ENCODE peak calls at places on chromosomes 16 and 17, in nine cellular contexts. One of them, this sample, is unnamed.

GRCh38 chr16:78034530-78034929 is 12.2 kb downstream of the CLEC3A start:
- DNase-seq in WTC11: no peak
- DNase-seq in AG10803: no peak
- DNase-seq in mammary epithelial cell: peak; percentile 73
- DNase-seq in astrocyte of the spinal cord: peak; percentile 50
- DNase-seq in astrocyte of the cerebellum: peak; percentile 9
- DNase-seq in bronchial epithelial cell: no peak
- DNase-seq in HepG2: no peak
- DNase-seq in lower leg skin: no peak
- DNase-seq in this sample: no peak

GRCh38 chr17:61007980-61008379 is 330.3 kb downstream of the BCAS3 start:
- DNase-seq in WTC11: no peak
- DNase-seq in AG10803: no peak
- DNase-seq in mammary epithelial cell: no peak
- DNase-seq in astrocyte of the spinal cord: peak; percentile 47
- DNase-seq in astrocyte of the cerebellum: no peak
- DNase-seq in bronchial epithelial cell: no peak
- DNase-seq in HepG2: no peak
- DNase-seq in lower leg skin: no peak
- DNase-seq in this sample: no peak

GRCh38 chr17:57213180-57213825 is 43.0 kb upstream of the MSI2 start:
- DNase-seq in WTC11: no peak
- DNase-seq in AG10803: no peak
- DNase-seq in mammary epithelial cell: peak; percentile 79
- DNase-seq in astrocyte of the spinal cord: no peak
- DNase-seq in astrocyte of the cerebellum: no peak
- DNase-seq in bronchial epithelial cell: peak; percentile 23
- DNase-seq in HepG2: no peak
- DNase-seq in lower leg skin: no peak
- DNase-seq in this sample: peak; percentile 81

GRCh38 chr17:61766520-61766919 is 96.8 kb downstream of the BRIP1 start:
- DNase-seq in WTC11: no peak
- DNase-seq in AG10803: no peak
- DNase-seq in mammary epithelial cell: peak; percentile 49
- DNase-seq in astrocyte of the spinal cord: no peak
- DNase-seq in astrocyte of the cerebellum: no peak
- DNase-seq in bronchial epithelial cell: peak; percentile 82
- DNase-seq in HepG2: no peak
- DNase-seq in lower leg skin: no peak
- DNase-seq in this sample: peak; percentile 14

GRCh38 chr16:19486744-19487325 is 35.1 kb downstream of the GDE1 start:
- DNase-seq in WTC11: no peak
- DNase-seq in AG10803: no peak
- DNase-seq in mammary epithelial cell: no peak
- DNase-seq in astrocyte of the spinal cord: no peak
- DNase-seq in astrocyte of the cerebellum: no peak
- DNase-seq in bronchial epithelial cell: no peak
- DNase-seq in HepG2: no peak
- DNase-seq in lower leg skin: peak; percentile 66
- DNase-seq in this sample: peak; percentile 19

GRCh38 chr16:52993179-52993578 is 59.5 kb downstream of the CHD9NB start:
- DNase-seq in WTC11: no peak
- DNase-seq in AG10803: no peak
- DNase-seq in mammary epithelial cell: no peak
- DNase-seq in astrocyte of the spinal cord: no peak
- DNase-seq in astrocyte of the cerebellum: no peak
- DNase-seq in bronchial epithelial cell: no peak
- DNase-seq in HepG2: no peak
- DNase-seq in lower leg skin: no peak
- DNase-seq in this sample: no peak

GRCh38 chr17:5581655-5582054 is 2.7 kb downstream of the NLRP1 start:
- DNase-seq in WTC11: no peak
- DNase-seq in AG10803: no peak
- DNase-seq in mammary epithelial cell: no peak
- DNase-seq in astrocyte of the spinal cord: no peak
- DNase-seq in astrocyte of the cerebellum: no peak
- DNase-seq in bronchial epithelial cell: no peak
- DNase-seq in HepG2: no peak
- DNase-seq in lower leg skin: no peak
- DNase-seq in this sample: no peak

GRCh38 chr17:39606434-39607056 is 1.2 kb downstream of the NEUROD2 start:
- DNase-seq in WTC11: peak; percentile 40
- DNase-seq in AG10803: no peak
- DNase-seq in mammary epithelial cell: no peak
- DNase-seq in astrocyte of the spinal cord: no peak
- DNase-seq in astrocyte of the cerebellum: no peak
- DNase-seq in bronchial epithelial cell: no peak
- DNase-seq in HepG2: no peak
- DNase-seq in lower leg skin: no peak
- DNase-seq in this sample: no peak

GRCh38 chr16:9412362-9413311 is 321.2 kb downstream of the HAPSTR1 start:
- DNase-seq in WTC11: no peak
- DNase-seq in AG10803: no peak
- DNase-seq in mammary epithelial cell: no peak
- DNase-seq in astrocyte of the spinal cord: no peak
- DNase-seq in astrocyte of the cerebellum: no peak
- DNase-seq in bronchial epithelial cell: no peak
- DNase-seq in HepG2: no peak
- DNase-seq in lower leg skin: no peak
- DNase-seq in this sample: no peak

GRCh38 chr16:77035361-77035760 is 155.6 kb upstream of the MON1B start:
- DNase-seq in WTC11: no peak
- DNase-seq in AG10803: no peak
- DNase-seq in mammary epithelial cell: no peak
- DNase-seq in astrocyte of the spinal cord: no peak
- DNase-seq in astrocyte of the cerebellum: no peak
- DNase-seq in bronchial epithelial cell: no peak
- DNase-seq in HepG2: no peak
- DNase-seq in lower leg skin: no peak
- DNase-seq in this sample: no peak

GRCh38 chr17:1997587-1998425 is 27.3 kb downstream of the RTN4RL1 start:
- DNase-seq in WTC11: peak; percentile 42
- DNase-seq in AG10803: peak; percentile 12
- DNase-seq in mammary epithelial cell: no peak
- DNase-seq in astrocyte of the spinal cord: no peak
- DNase-seq in astrocyte of the cerebellum: no peak
- DNase-seq in bronchial epithelial cell: no peak
- DNase-seq in HepG2: peak; percentile 77
- DNase-seq in lower leg skin: no peak
- DNase-seq in this sample: no peak

GRCh38 chr16:57202095-57202886 is 16.2 kb downstream of the RSPRY1 start:
- DNase-seq in WTC11: no peak
- DNase-seq in AG10803: no peak
- DNase-seq in mammary epithelial cell: no peak
- DNase-seq in astrocyte of the spinal cord: no peak
- DNase-seq in astrocyte of the cerebellum: no peak
- DNase-seq in bronchial epithelial cell: no peak
- DNase-seq in HepG2: no peak
- DNase-seq in lower leg skin: no peak
- DNase-seq in this sample: no peak

GRCh38 chr17:3956558-3956957 is 7.7 kb downstream of the ATP2A3 start:
- DNase-seq in WTC11: no peak
- DNase-seq in AG10803: no peak
- DNase-seq in mammary epithelial cell: no peak
- DNase-seq in astrocyte of the spinal cord: no peak
- DNase-seq in astrocyte of the cerebellum: no peak
- DNase-seq in bronchial epithelial cell: no peak
- DNase-seq in HepG2: no peak
- DNase-seq in lower leg skin: no peak
- DNase-seq in this sample: no peak

GRCh38 chr17:79942011-79942405 is 93.7 kb downstream of the TBC1D16 start:
- DNase-seq in WTC11: peak; percentile 1
- DNase-seq in AG10803: no peak
- DNase-seq in mammary epithelial cell: no peak
- DNase-seq in astrocyte of the spinal cord: no peak
- DNase-seq in astrocyte of the cerebellum: no peak
- DNase-seq in bronchial epithelial cell: no peak
- DNase-seq in HepG2: no peak
- DNase-seq in lower leg skin: peak; percentile 75
- DNase-seq in this sample: no peak

DNA sequence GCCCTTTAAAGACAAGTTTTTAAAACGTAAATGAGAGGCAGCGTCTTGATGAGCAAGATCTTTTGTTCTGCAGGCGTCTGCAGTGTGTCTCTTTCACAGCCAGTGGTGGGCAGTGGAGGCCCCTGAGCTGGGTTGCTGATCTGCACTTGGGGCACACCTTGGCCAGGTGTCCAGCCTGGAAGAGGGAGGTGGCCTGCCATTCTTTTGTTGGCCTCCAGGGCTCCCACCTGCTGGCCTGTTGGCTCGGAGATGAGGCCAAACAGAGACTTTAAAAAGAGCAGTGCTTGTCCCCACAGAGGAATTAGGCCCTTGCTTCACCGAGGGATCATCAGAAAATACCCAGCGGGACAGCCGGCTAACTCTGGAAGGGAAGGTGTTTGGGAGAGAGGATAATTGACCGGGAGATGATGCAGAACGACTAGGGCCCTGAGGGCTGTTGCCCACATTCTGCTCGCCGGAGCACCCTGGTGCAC is 145.9 kb upstream of the PLCG2 start:
- DNase-seq in WTC11: peak; percentile 65
- DNase-seq in AG10803: no peak
- DNase-seq in mammary epithelial cell: no peak
- DNase-seq in astrocyte of the spinal cord: no peak
- DNase-seq in astrocyte of the cerebellum: no peak
- DNase-seq in bronchial epithelial cell: no peak
- DNase-seq in HepG2: peak; percentile 16
- DNase-seq in lower leg skin: no peak
- DNase-seq in this sample: peak; percentile 11
- TF ChIP-seq CTCF in WTC11: peak; percentile 39
- TF ChIP-seq CTCF in AG10803: no peak
- TF ChIP-seq CTCF in mammary epithelial cell: peak; percentile 37
- TF ChIP-seq CTCF in astrocyte of the spinal cord: peak; percentile 36
- TF ChIP-seq CTCF in astrocyte of the cerebellum: peak; percentile 36
- TF ChIP-seq CTCF in bronchial epithelial cell: peak; percentile 18
- TF ChIP-seq CTCF in HepG2: no peak
- TF ChIP-seq CTCF in lower leg skin: no peak
- TF ChIP-seq CTCF in this sample: peak; percentile 15

GRCh38 chr17:41324180-41325075 is 8.9 kb upstream of the KRTAP17-1 start:
- DNase-seq in WTC11: peak; percentile 63
- DNase-seq in AG10803: no peak
- DNase-seq in mammary epithelial cell: peak; percentile 63
- DNase-seq in astrocyte of the spinal cord: no peak
- DNase-seq in astrocyte of the cerebellum: no peak
- DNase-seq in bronchial epithelial cell: peak; percentile 50
- DNase-seq in HepG2: peak; percentile 18
- DNase-seq in lower leg skin: peak; percentile 79
- DNase-seq in this sample: peak; percentile 51
- TF ChIP-seq CTCF in WTC11: peak; percentile 7
- TF ChIP-seq CTCF in AG10803: no peak
- TF ChIP-seq CTCF in mammary epithelial cell: peak; percentile 47
- TF ChIP-seq CTCF in astrocyte of the spinal cord: peak; percentile 40
- TF ChIP-seq CTCF in astrocyte of the cerebellum: no peak
- TF ChIP-seq CTCF in bronchial epithelial cell: peak; percentile 85
- TF ChIP-seq CTCF in HepG2: peak; percentile 56
- TF ChIP-seq CTCF in lower leg skin: no peak
- TF ChIP-seq CTCF in this sample: peak; percentile 35

DNA sequence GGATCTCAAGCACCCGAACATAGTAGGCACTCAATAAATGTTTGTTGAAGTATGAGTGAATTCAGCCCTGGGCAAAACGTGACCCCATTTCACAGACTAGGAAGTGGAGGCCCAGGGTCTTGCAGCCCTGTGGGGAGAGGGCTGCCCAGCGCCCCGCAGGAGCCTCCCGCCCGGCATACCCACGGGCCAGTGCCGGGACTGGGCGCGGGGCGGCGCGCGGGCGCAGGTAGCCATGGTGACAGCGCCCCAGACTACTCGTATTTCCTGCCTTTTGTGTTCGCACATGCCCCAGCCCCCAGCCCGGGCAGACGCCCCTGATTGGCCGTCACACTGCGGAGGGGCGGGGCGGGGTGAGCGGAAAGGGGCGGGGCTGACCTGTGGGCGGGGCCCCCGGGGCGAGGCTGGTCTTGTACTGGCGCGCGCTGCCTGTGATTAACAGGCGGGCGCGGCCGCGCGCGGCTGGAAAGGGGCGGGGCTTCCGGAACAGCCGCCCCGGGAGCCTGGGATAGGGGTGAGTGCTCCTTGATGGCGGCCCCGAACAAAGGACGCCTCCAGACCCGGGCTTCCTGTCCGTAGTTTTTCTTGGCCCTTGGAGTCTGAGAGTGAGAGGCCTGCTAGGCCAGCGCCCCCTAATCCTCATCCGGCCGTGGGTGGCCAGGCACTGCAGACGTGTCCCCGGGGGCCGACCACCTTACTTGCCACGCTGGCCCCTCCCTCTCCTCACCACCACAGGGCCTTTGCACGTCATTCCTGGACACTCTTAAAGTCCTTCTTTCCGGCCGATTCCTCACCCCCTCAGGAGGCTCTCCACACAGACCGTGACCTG is 71.0 kb downstream of the RAI1 start:
- DNase-seq in WTC11: peak; percentile 97
- DNase-seq in AG10803: peak; percentile 92
- DNase-seq in mammary epithelial cell: peak; percentile 93
- DNase-seq in astrocyte of the spinal cord: peak; percentile 95
- DNase-seq in astrocyte of the cerebellum: peak; percentile 80
- DNase-seq in bronchial epithelial cell: peak; percentile 82
- DNase-seq in HepG2: peak; percentile 91
- DNase-seq in lower leg skin: peak; percentile 99
- DNase-seq in this sample: peak; percentile 95
- TF ChIP-seq CTCF in WTC11: no peak
- TF ChIP-seq CTCF in AG10803: peak; percentile 9
- TF ChIP-seq CTCF in mammary epithelial cell: peak; percentile 16
- TF ChIP-seq CTCF in astrocyte of the spinal cord: peak; percentile 18
- TF ChIP-seq CTCF in astrocyte of the cerebellum: peak; percentile 25
- TF ChIP-seq CTCF in bronchial epithelial cell: peak; percentile 33
- TF ChIP-seq CTCF in HepG2: peak; percentile 76
- TF ChIP-seq CTCF in lower leg skin: no peak
- TF ChIP-seq CTCF in this sample: no peak

GRCh38 chr17:29568331-29569244 is at the start of gene TP53I13:
- DNase-seq in WTC11: peak; percentile 89
- DNase-seq in AG10803: peak; percentile 72
- DNase-seq in mammary epithelial cell: peak; percentile 74
- DNase-seq in astrocyte of the spinal cord: peak; percentile 84
- DNase-seq in astrocyte of the cerebellum: no peak
- DNase-seq in bronchial epithelial cell: peak; percentile 46
- DNase-seq in HepG2: peak; percentile 51
- DNase-seq in lower leg skin: peak; percentile 97
- DNase-seq in this sample: peak; percentile 78

GRCh38 chr17:29563816-29564215 is 3.0 kb downstream of the ABHD15 start:
- DNase-seq in WTC11: peak; percentile 6
- DNase-seq in AG10803: no peak
- DNase-seq in mammary epithelial cell: no peak
- DNase-seq in astrocyte of the spinal cord: no peak
- DNase-seq in astrocyte of the cerebellum: no peak
- DNase-seq in bronchial epithelial cell: no peak
- DNase-seq in HepG2: no peak
- DNase-seq in lower leg skin: no peak
- DNase-seq in this sample: no peak

GRCh38 chr17:29567362-29568330 is 809 bp upstream of the ABHD15 start:
- DNase-seq in WTC11: peak; percentile 74
- DNase-seq in AG10803: peak; percentile 46
- DNase-seq in mammary epithelial cell: peak; percentile 59
- DNase-seq in astrocyte of the spinal cord: peak; percentile 44
- DNase-seq in astrocyte of the cerebellum: no peak
- DNase-seq in bronchial epithelial cell: no peak
- DNase-seq in HepG2: peak; percentile 47
- DNase-seq in lower leg skin: peak; percentile 94
- DNase-seq in this sample: peak; percentile 59

GRCh38 chr17:29566473-29567361 is at the start of gene ABHD15:
- DNase-seq in WTC11: peak; percentile 56
- DNase-seq in AG10803: peak; percentile 69
- DNase-seq in mammary epithelial cell: peak; percentile 58
- DNase-seq in astrocyte of the spinal cord: peak; percentile 62
- DNase-seq in astrocyte of the cerebellum: no peak
- DNase-seq in bronchial epithelial cell: peak; percentile 46
- DNase-seq in HepG2: peak; percentile 35
- DNase-seq in lower leg skin: peak; percentile 93
- DNase-seq in this sample: peak; percentile 54

GRCh38 chr17:29565643-29566472 is 979 bp downstream of the ABHD15 start:
- DNase-seq in WTC11: peak; percentile 76
- DNase-seq in AG10803: no peak
- DNase-seq in mammary epithelial cell: no peak
- DNase-seq in astrocyte of the spinal cord: no peak
- DNase-seq in astrocyte of the cerebellum: no peak
- DNase-seq in bronchial epithelial cell: peak; percentile 29
- DNase-seq in HepG2: peak; percentile 25
- DNase-seq in lower leg skin: peak; percentile 91
- DNase-seq in this sample: no peak
- TF ChIP-seq CTCF in WTC11: no peak
- TF ChIP-seq CTCF in AG10803: no peak
- TF ChIP-seq CTCF in mammary epithelial cell: no peak
- TF ChIP-seq CTCF in astrocyte of the spinal cord: peak; percentile 26
- TF ChIP-seq CTCF in astrocyte of the cerebellum: peak; percentile 6
- TF ChIP-seq CTCF in bronchial epithelial cell: peak; percentile 31
- TF ChIP-seq CTCF in HepG2: peak; percentile 58
- TF ChIP-seq CTCF in lower leg skin: no peak
- TF ChIP-seq CTCF in this sample: no peak

This sample was measured in MCF 10A.